ENCODE peak calls at places on chromosomes 16 and 17, in nine cellular contexts. Q is MCF 10A, S is adrenal gland, F is HFFc6, N is AG10803, X is type B pancreatic cell, P is AG04450, M is heart right ventricle, L is endothelial cell. Z is an unnamed sample.

GRCh38 chr16:15597135-15597534 is 45.8 kb downstream of the MARF1 start:
- DNase-seq in Q (no peak), S (no peak), F (no peak), N (no peak), X (no peak), P (no peak), M (no peak), L (no peak), Z (no peak)

GRCh38 chr17:70295329-70295728 is 126.0 kb downstream of the KCNJ2 start:
- DNase-seq in Q (peak; percentile 32), S (no peak), F (no peak), N (no peak), X (no peak), P (no peak), M (no peak), L (no peak), Z (no peak)

GRCh38 chr16:57873218-57873617 is 70.9 kb upstream of the KIFC3 start:
- DNase-seq in Q (no peak), S (no peak), F (no peak), N (no peak), X (no peak), P (no peak), M (no peak), L (no peak), Z (no peak)

GRCh38 chr16:12901204-12901596 is 198 bp upstream of the SHISA9 start:
- DNase-seq in Q (no peak), S (peak; percentile 64), F (no peak), N (no peak), X (no peak), P (no peak), M (no peak), L (peak; percentile 34), Z (peak; percentile 43)

GRCh38 chr17:61397086-61397842 is 2.4 kb upstream of the TBX2 start:
- DNase-seq in Q (no peak), S (no peak), F (no peak), N (no peak), X (no peak), P (no peak), M (no peak), L (no peak), Z (no peak)

GRCh38 chr17:8300629-8301242 is 5.5 kb upstream of the SLC25A35 start:
- DNase-seq in Q (peak; percentile 77), S (peak; percentile 71), F (peak; percentile 62), N (peak; percentile 65), X (no peak), P (no peak), M (peak; percentile 45), L (peak; percentile 44), Z (peak; percentile 35)

GRCh38 chr16:89395150-89396142 is 94.9 kb downstream of the ANKRD11 start:
- DNase-seq in Q (peak; percentile 98), S (peak; percentile 98), F (peak; percentile 97), N (peak; percentile 98), X (no peak), P (peak; percentile 95), M (peak; percentile 79), L (no peak), Z (no peak)

GRCh38 chr17:68640601-68641000 is 39.4 kb upstream of the FAM20A start:
- DNase-seq in Q (no peak), S (no peak), F (no peak), N (no peak), X (no peak), P (no peak), M (no peak), L (no peak), Z (no peak)

GRCh38 chr17:50034504-50035364 is 21.2 kb upstream of the ITGA3 start:
- DNase-seq in Q (no peak), S (peak; percentile 48), F (no peak), N (no peak), X (no peak), P (no peak), M (no peak), L (no peak), Z (no peak)

GRCh38 chr16:4033951-4034350 is 82.3 kb downstream of the ADCY9 start:
- DNase-seq in Q (no peak), S (no peak), F (no peak), N (no peak), X (no peak), P (no peak), M (no peak), L (no peak), Z (no peak)

GRCh38 chr16:27408602-27409031 is 6.6 kb downstream of the IL21R start:
- DNase-seq in Q (no peak), S (no peak), F (no peak), N (peak; percentile 13), X (no peak), P (no peak), M (no peak), L (no peak), Z (no peak)

GRCh38 chr17:44786551-44787081 is 27.8 kb downstream of the ADAM11 start:
- DNase-seq in Q (no peak), S (no peak), F (no peak), N (no peak), X (no peak), P (no peak), M (peak; percentile 67), L (no peak), Z (no peak)

GRCh38 chr17:77884019-77884418 is 74.5 kb upstream of the TNRC6C start:
- DNase-seq in Q (no peak), S (peak; percentile 93), F (peak; percentile 16), N (no peak), X (no peak), P (no peak), M (peak; percentile 45), L (no peak), Z (no peak)

GRCh38 chr16:12416136-12416787 is 387.4 kb downstream of the CPPED1 start:
- DNase-seq in Q (no peak), S (no peak), F (no peak), N (no peak), X (no peak), P (no peak), M (no peak), L (no peak), Z (no peak)

GRCh38 chr16:65702707-65703402 is 581.0 kb upstream of the CDH11 start:
- DNase-seq in Q (no peak), S (no peak), F (no peak), N (no peak), X (no peak), P (no peak), M (no peak), L (no peak), Z (no peak)

GRCh38 chr17:28357061-28357900 is at the start of gene POLDIP2:
- DNase-seq in Q (peak; percentile 92), S (peak; percentile 97), F (peak; percentile 91), N (peak; percentile 95), X (peak; percentile 97), P (peak; percentile 79), M (peak; percentile 96), L (peak; percentile 96), Z (peak; percentile 88)
- TF ChIP-seq CTCF in Q (no peak), S (no peak), F (peak; percentile 31), N (no peak), X (peak; percentile 24), P (no peak), M (no peak), L (no peak), Z (peak; percentile 15)

DNA sequence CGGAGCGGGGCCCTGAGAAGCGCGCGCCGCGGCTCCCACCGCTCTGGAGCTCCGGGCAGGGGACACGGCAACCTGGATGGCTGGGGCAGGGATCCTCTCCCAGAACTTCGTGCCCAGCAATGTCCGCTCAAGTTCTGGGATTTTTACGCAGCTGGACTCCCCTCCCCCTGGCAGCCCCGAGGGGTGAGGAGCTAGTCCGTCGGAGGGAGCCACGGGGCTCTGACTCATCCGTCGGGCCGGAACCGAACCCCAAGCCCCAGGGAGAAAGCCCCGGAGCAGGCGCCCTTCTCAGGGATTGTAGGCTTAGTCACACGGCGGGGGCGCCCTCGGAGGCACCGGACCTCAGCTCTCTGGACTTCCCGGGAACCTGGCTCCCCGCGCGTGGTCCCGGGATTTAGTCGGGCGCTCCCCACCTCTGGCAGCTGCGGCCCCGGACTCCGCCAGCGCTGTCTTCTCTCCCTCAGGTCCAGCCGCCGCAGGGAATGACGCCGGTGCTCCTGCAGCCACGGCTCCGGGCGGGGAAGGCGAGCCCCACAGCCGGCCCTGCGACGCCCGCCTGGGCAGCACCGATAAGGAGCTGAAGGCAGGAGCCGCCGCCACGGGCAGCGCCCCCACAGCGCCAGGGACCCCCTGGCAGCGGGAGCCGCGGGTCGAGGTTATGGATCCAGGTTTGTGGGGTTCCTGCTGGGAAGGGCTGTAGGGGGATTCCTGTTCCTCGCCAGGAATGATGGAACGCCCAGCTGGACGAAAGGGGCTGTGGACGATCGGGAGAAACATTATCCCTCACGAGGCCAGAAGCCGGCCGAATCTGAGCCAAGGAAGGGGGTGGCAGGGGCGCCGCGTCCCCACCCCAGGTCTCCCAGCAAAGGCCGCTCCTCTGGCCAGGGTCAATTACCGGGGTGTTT is 830 bp downstream of the SPHK1 start:
- DNase-seq in Q (peak; percentile 62), S (no peak), F (peak; percentile 70), N (peak; percentile 69), X (no peak), P (no peak), M (no peak), L (peak; percentile 36), Z (no peak)
- TF ChIP-seq CTCF in Q (no peak), S (no peak), F (no peak), N (no peak), X (no peak), P (no peak), M (no peak), L (no peak), Z (no peak)

GRCh38 chr16:71698491-71698890 is 26.0 kb downstream of the PHLPP2 start:
- DNase-seq in Q (no peak), S (no peak), F (no peak), N (no peak), X (no peak), P (no peak), M (no peak), L (no peak), Z (no peak)

GRCh38 chr16:71687853-71688252 is 36.6 kb downstream of the PHLPP2 start:
- DNase-seq in Q (no peak), S (no peak), F (no peak), N (no peak), X (no peak), P (no peak), M (no peak), L (no peak), Z (no peak)

DNA sequence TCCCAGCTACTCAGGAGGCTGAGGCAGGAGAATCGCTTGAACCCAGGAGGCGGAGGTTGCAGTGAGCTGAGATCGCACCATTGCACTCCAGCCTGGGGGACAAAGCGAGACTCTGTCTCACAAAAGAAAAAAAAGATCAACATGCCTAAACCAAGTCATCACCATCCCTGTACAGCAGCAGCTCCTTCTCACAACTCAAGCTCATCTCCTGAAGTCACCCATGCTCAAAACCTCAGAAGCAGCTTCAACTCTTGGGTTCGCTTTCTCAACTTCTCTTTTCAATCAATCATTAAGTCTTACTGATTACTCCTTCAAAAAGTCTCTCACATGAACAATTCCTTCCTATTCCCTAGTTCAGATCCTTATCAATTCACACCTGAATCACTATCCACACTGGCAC is 31.3 kb downstream of the PHLPP2 start:
- DNase-seq in Q (no peak), S (no peak), F (no peak), N (no peak), X (no peak), P (no peak), M (no peak), L (no peak), Z (no peak)
- TF ChIP-seq CTCF in Q (no peak), S (no peak), F (no peak), N (no peak), X (no peak), P (no peak), M (no peak), L (no peak), Z (no peak)

DNA sequence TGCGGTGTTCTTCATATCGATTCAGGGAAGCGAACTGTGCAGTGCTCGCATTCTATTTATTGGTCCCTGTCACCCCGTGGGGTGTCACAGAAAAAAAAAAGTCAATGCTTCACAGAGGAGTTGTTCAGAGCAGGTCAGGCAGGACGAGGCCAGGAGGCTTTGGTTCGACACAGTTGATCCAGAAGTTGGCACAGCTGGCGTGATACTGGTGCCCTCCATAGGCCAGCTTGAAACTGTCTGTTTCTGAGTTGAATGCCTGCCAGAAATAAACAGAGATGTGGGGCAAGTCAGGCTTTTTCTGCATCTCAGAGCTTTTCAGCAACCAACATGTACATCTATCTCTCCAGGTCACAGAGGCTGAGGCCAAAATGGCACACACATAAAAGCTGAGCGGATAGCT is 29.1 kb downstream of the DUSP14 start:
- DNase-seq in Q (peak; percentile 5), S (peak; percentile 78), F (no peak), N (peak; percentile 32), X (no peak), P (no peak), M (no peak), L (no peak), Z (no peak)
- TF ChIP-seq CTCF in Q (no peak), S (peak; percentile 33), F (peak; percentile 21), N (peak; percentile 9), X (no peak), P (no peak), M (no peak), L (no peak), Z (no peak)

Z was measured in progenitor cell of endocrine pancreas.